ENCODE peak calls at places on chromosomes 1 and 21, in six cellular contexts. Z is heart right ventricle, M is tibial artery, W is suprapubic skin, J is IMR-90, X is gastrocnemius medialis. T is an unnamed sample. For H3K4me1, the result is how much of the 10 kb centered on the place peaks cover.

GRCh38 chr1:3186526-3186921 is 117.5 kb downstream of the PRDM16 start:
- DNase-seq in Z (peak), X (no peak), J (peak), W (no peak), M (peak), T (no peak)

GRCh38 chr1:218592688-218593087 is 247.6 kb downstream of the TGFB2 start:
- DNase-seq in X (no peak), J (peak), M (no peak), W (no peak), Z (no peak), T (no peak)

GRCh38 chr1:10646347-10646861 is 150.0 kb downstream of the CASZ1 start:
- DNase-seq in M (no peak), J (peak), Z (peak), W (no peak), X (no peak), T (no peak)

GRCh38 chr1:32334864-32335618 is 992 bp downstream of the MARCKSL1 start:
- DNase-seq in Z (peak), W (no peak), J (peak), X (no peak), M (no peak), T (no peak)

GRCh38 chr1:211965108-211965805 is 70.1 kb downstream of the INTS7 start:
- DNase-seq in J (no peak), M (no peak), X (no peak), Z (no peak), W (no peak), T (no peak)

GRCh38 chr1:7335224-7335879 is 435.7 kb upstream of the VAMP3 start:
- DNase-seq in Z (no peak), J (peak), W (no peak), X (no peak), M (no peak), T (no peak)

GRCh38 chr1:180235502-180236239 is 5.6 kb downstream of the LHX4 start:
- DNase-seq in W (no peak), X (no peak), Z (no peak), M (peak), J (no peak), T (no peak)

GRCh38 chr1:177772621-177773020 is 197.2 kb downstream of the SEC16B start:
- DNase-seq in M (no peak), X (no peak), W (no peak), J (peak), Z (no peak), T (no peak)

GRCh38 chr1:186997877-186998276 is 169.1 kb downstream of the PLA2G4A start:
- DNase-seq in J (no peak), X (no peak), Z (no peak), M (no peak), W (no peak), T (no peak)

GRCh38 chr1:39509360-39510009 is 18.0 kb downstream of the BMP8A start:
- DNase-seq in J (peak), M (no peak), Z (peak), W (no peak), X (no peak), T (no peak)

DNA sequence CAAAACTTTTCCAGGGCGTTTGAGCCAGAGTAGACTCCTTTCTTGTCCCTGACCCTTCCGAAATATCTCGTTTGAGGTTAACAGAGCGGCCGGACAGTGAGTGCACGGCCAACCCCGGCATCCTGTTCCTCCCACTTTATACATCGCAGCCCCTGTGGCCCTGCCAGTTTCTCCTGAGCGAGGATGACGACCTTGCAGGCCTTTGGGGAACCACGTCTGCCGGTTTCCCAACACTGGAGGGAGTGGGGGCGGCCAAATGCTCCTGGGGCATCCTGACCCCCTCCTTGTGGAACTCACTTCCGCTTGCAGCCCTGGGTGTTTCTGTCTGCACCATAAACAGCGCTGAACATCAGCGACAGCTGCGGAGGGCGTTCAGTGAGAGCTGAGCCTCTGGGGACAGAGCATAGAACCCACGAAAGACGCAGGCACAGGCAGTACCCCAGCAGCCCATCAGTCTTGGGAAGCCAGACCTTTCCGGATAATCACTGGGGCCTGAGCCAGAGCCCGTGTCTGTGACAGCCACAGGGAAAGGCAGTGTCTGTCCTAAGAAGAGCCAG is 4.8 kb upstream of the KCNAB2 start:
- DNase-seq in M (no peak), Z (no peak), J (no peak), W (no peak), X (no peak), T (no peak)
- H3K4me3 ChIP-seq in M (no peak), Z (no peak), J (no peak), W (no peak), X (no peak), T (no peak)

GRCh38 chr1:113255728-113256347 is 134.5 kb upstream of the MAGI3 start:
- DNase-seq in J (no peak), X (no peak), W (no peak), Z (no peak), M (no peak), T (peak)
- H3K27ac ChIP-seq in J (no peak), X (no peak), W (peak), Z (no peak), M (no peak), T (no peak)

DNA sequence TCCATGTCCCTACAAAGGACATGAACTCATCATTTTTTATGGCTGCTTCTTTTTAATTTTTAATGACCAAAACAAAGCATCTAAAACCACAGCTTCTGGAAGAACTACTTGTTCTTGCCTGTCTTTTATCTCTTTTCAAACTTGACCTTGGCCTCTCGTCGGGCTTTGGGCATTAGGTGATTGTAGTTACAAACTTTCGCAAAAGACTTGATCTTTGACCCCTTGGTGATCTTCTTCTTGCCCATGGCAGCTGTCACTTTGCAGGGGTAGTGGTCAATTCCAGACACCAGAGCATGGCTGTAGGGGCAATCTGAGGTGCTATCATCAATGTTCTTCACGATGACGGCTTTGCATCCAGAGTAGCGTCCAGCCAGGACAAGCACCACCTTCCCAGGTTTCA is 67.8 kb downstream of the EPB41 start:
- DNase-seq in Z (no peak), W (no peak), M (no peak), J (no peak), X (no peak), T (no peak)
- H3K4me1 ChIP-seq in Z (under half), W (under half), M (under half), J (under half), X (under half), T (under half)

GRCh38 chr21:36747114-36747814 is 48.3 kb downstream of the SIM2 start:
- DNase-seq in M (no peak), Z (no peak), J (no peak), W (no peak), X (no peak), T (no peak)
- H3K4me3 ChIP-seq in M (peak), Z (no peak), J (peak), W (peak), X (peak), T (peak)

GRCh38 chr1:232383455-232384074 is 246.4 kb downstream of the SIPA1L2 start:
- DNase-seq in J (no peak), X (no peak), W (no peak), Z (no peak), M (no peak), T (no peak)
- H3K27ac ChIP-seq in J (no peak), X (no peak), W (no peak), Z (no peak), M (no peak), T (no peak)

GRCh38 chr1:151009674-151010345 is 1.6 kb downstream of the PRUNE1 start:
- DNase-seq in Z (no peak), M (no peak), W (no peak), J (no peak), X (no peak), T (no peak)
- H3K4me1 ChIP-seq in Z (under half), M (under half), W (under half), J (under half), X (under half), T (under half)

DNA sequence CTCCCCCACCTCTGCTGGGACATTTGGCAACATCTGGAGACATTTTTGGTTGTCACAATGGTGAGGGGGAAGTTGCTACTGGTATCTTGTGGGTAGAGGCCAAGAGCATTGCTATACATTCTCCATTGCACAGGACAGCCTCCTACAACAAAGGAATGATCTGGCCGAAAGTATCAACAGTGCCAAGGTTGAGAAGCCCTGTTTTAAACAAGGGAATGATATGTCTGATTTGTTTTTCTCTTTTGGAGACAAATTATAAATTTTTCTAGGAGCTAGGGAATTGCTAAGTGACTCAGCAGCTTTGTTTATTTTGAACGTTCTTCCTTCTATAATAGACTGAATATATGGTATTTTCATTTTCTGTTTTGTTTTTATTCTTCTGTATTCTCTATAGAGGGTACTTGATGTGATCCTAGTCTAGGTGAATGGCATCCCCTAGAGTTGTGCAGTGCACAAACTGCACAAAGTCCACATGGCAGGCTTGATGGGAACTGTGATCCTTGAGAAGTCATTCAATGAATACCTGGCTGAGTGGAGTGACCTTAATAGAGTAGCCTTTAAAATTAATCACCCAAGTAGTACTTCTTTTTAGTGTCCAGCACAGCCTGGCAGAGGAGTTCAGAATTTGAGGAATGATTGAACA is 288.6 kb upstream of the USP24 start:
- DNase-seq in X (no peak), Z (no peak), J (peak), W (no peak), M (no peak), T (no peak)
- H3K4me3 ChIP-seq in X (no peak), Z (no peak), J (no peak), W (no peak), M (no peak), T (no peak)

T was measured in iPS DF 6.9.